ENCODE peak calls at places on chromosomes 16 and 17, in four cellular contexts. F is cardiac fibroblast, E is Calu3, H is RWPE1. Q is an unnamed sample.

GRCh38 chr16:88758227-88758943 is 26.6 kb downstream of the PIEZO1 start:
- DNase-seq in F (no peak), H (no peak), E (no peak), Q (no peak)

GRCh38 chr16:84749815-84750214 is 50.0 kb downstream of the USP10 start:
- DNase-seq in F (peak), E (no peak), H (no peak), Q (no peak)

GRCh38 chr17:72502111-72502939 is 381.5 kb downstream of the SOX9 start:
- DNase-seq in F (peak), E (no peak), H (no peak), Q (no peak)

GRCh38 chr16:2825049-2825742 is 4.9 kb upstream of the ZG16B start:
- DNase-seq in H (no peak), E (no peak), F (no peak), Q (no peak)

GRCh38 chr17:50903604-50904521 is 37.7 kb upstream of the TOB1 start:
- DNase-seq in F (peak), H (peak), E (no peak), Q (no peak)

GRCh38 chr17:50219939-50220465 is 18.6 kb upstream of the COL1A1 start:
- DNase-seq in H (no peak), F (peak), E (no peak), Q (no peak)

GRCh38 chr17:1298616-1299015 is 19.2 kb downstream of the TRARG1 start:
- DNase-seq in H (no peak), F (no peak), E (peak), Q (no peak)

GRCh38 chr16:50776042-50776441 is 34.2 kb downstream of the CYLD start:
- DNase-seq in H (no peak), E (no peak), F (no peak), Q (no peak)

GRCh38 chr17:76542984-76543383 is 3.1 kb downstream of the PRCD start:
- DNase-seq in F (no peak), H (no peak), E (no peak), Q (no peak)

GRCh38 chr16:70747703-70748631 is 53.0 kb downstream of the VAC14 start:
- DNase-seq in E (peak), F (peak), H (peak), Q (no peak)

GRCh38 chr16:65062736-65063583 is 58.9 kb downstream of the CDH11 start:
- DNase-seq in F (no peak), E (no peak), H (no peak), Q (no peak)

GRCh38 chr16:86885139-86885538 is 306.8 kb downstream of the FOXL1 start:
- DNase-seq in F (no peak), E (no peak), H (no peak), Q (no peak)

GRCh38 chr17:60916043-60916442 is 238.4 kb downstream of the BCAS3 start:
- DNase-seq in E (no peak), H (no peak), F (no peak), Q (no peak)

GRCh38 chr17:79546386-79546785 is 64.5 kb downstream of the RBFOX3 start:
- DNase-seq in F (no peak), E (no peak), H (no peak), Q (no peak)

Q was measured in T1000.